ENCODE peak calls at places on chromosomes 1 and 21, in seven cellular contexts. S is GM23338; W is hepatocyte; A is breast epithelium; X is CD8-positive, alpha-beta memory T cell; H is cardiac muscle cell; J is fibroblast of lung. V is an unnamed sample. For H3K36me3, the result is how much of the 10 kb centered on the place peaks cover.

GRCh38 chr21:45447821-45448220 is 42.9 kb downstream of the COL18A1 start:
- DNase-seq in S (no peak), W (no peak), A (peak), X (peak), H (no peak), J (peak), V (no peak)

GRCh38 chr1:18606443-18607288 is 24.0 kb upstream of the PAX7 start:
- DNase-seq in S (no peak), W (no peak), A (no peak), X (no peak), H (no peak), J (no peak), V (no peak)

GRCh38 chr21:14673649-14674048 is 127.5 kb upstream of the SAMSN1 start:
- DNase-seq in S (no peak), W (no peak), A (no peak), X (no peak), H (no peak), J (no peak), V (no peak)

GRCh38 chr1:185426761-185427698 is 110.0 kb upstream of the IVNS1ABP start:
- DNase-seq in S (peak), W (no peak), A (no peak), X (no peak), H (no peak), J (no peak), V (peak)

GRCh38 chr1:35881850-35882273 is 1.1 kb upstream of the AGO1 start:
- DNase-seq in S (no peak), W (no peak), A (no peak), X (no peak), H (no peak), J (no peak), V (no peak)

GRCh38 chr1:108692724-108693655 is 880 bp downstream of the PRPF38B start:
- DNase-seq in S (peak), W (peak), A (peak), X (peak), H (peak), J (peak), V (peak)

GRCh38 chr1:16068356-16069270 is 4.8 kb downstream of the FAM131C start:
- DNase-seq in S (no peak), W (peak), A (no peak), X (no peak), H (no peak), J (no peak), V (peak)

GRCh38 chr1:2046225-2046917 is 3.8 kb upstream of the PRKCZ start:
- DNase-seq in S (peak), W (peak), A (peak), X (no peak), H (peak), J (peak), V (peak)

GRCh38 chr1:20400341-20401177 is 85.5 kb downstream of the CAMK2N1 start:
- DNase-seq in S (no peak), W (no peak), A (peak), X (no peak), H (no peak), J (peak), V (no peak)

GRCh38 chr1:166020229-166020628 is 146.6 kb downstream of the FAM78B start:
- DNase-seq in S (no peak), W (no peak), A (no peak), X (no peak), H (no peak), J (no peak), V (no peak)

GRCh38 chr1:218371927-218372672 is 27.0 kb downstream of the TGFB2 start:
- DNase-seq in S (no peak), W (no peak), A (no peak), X (no peak), H (no peak), J (peak), V (peak)

GRCh38 chr1:42979037-42979432 is 20.4 kb upstream of the SLC2A1 start:
- DNase-seq in S (peak), W (no peak), A (no peak), X (no peak), H (no peak), J (no peak), V (no peak)

GRCh38 chr1:42975561-42976225 is 17.0 kb upstream of the SLC2A1 start:
- DNase-seq in S (no peak), W (no peak), A (no peak), X (no peak), H (no peak), J (peak), V (no peak)

GRCh38 chr1:42979888-42980800 is 21.5 kb upstream of the SLC2A1 start:
- DNase-seq in S (no peak), W (peak), A (no peak), X (no peak), H (no peak), J (no peak), V (no peak)

GRCh38 chr1:42977653-42978052 is 19.0 kb upstream of the SLC2A1 start:
- DNase-seq in S (no peak), W (no peak), A (no peak), X (no peak), H (no peak), J (no peak), V (no peak)

GRCh38 chr1:42978317-42979036 is 19.8 kb upstream of the SLC2A1 start:
- DNase-seq in S (peak), W (no peak), A (no peak), X (no peak), H (no peak), J (peak), V (no peak)
- H3K4me3 ChIP-seq in S (no peak), W (no peak), A (no peak), X (no peak), H (no peak), J (no peak), V (no peak)

GRCh38 chr1:222561656-222562055 is 13.8 kb upstream of the HHIPL2 start:
- DNase-seq in S (no peak), W (no peak), A (no peak), X (no peak), H (no peak), J (no peak), V (no peak)
- H3K36me3 ChIP-seq in S (under half), W (under half), A (under half), X (under half), H (under half), J (under half), V (under half)

DNA sequence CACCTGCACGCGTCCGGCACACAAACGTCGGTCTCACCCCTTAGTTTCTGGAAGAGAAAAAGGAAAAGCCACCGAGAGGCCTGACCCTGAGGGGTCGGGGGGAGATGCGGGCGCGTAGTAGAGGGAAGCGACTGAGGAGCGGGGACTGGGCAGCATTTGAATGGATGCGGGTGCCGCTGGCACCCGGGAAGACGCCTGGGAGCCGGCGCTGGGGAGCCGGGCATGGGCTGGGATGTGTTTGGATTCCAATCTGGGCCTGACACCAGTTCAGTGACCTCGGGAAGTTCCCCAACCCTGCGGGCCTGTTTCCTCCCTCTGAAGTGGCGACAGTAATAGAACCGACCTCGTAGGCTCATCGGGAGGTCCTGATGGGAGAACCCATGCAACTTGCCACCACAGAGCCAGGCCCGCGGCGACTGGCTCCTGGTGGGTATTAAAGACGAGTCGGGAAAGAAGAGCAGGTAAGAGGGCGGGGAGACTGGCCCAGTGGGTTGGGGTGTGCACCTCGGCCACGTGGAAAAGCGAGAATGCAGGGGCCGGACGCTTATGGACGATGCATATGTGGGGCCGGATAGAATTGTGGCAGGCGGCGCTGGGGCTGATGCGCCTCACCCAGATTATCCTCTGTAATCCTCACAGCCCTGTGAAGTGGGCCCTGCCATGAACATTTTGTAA is 105.9 kb downstream of the SLC16A1 start:
- DNase-seq in S (peak), W (no peak), A (no peak), X (no peak), H (no peak), J (no peak), V (no peak)
- H3K4me3 ChIP-seq in S (peak), W (peak), A (peak), X (no peak), H (peak), J (peak), V (peak)

GRCh38 chr21:25759573-25759972 is 24.8 kb downstream of the GABPA start:
- DNase-seq in S (no peak), W (no peak), A (no peak), X (no peak), H (no peak), J (no peak), V (peak)
- H3K36me3 ChIP-seq in S (under half), W (under half), A (under half), X (under half), H (half or more), J (under half), V (half or more)

V was measured in adipocyte.